ENCODE peak calls at places on chromosomes 6 and 20, in six cellular contexts. O is AG04449; V is COLO829; D is MM.1S; J is COR-L47; H is stimulated activated CD8-positive, alpha-beta memory T cell treated with anti-CD3 and anti-CD28 coated beads, Interleukin-2, amount 100 ng/mL, for 1 hour. G is an unnamed sample.

GRCh38 chr6:16555550-16555949 is 205.7 kb downstream of the ATXN1 start:
- DNase-seq in H (no peak), O (no peak), D (no peak), V (no peak), J (no peak), G (no peak)

GRCh38 chr20:50278377-50278683 is 87.7 kb downstream of the CEBPB start:
- DNase-seq in H (no peak), V (no peak), J (no peak), O (no peak), D (no peak), G (no peak)

GRCh38 chr20:22652685-22653568 is 68.6 kb upstream of the FOXA2 start:
- DNase-seq in J (no peak), V (no peak), D (no peak), O (no peak), H (no peak), G (no peak)

GRCh38 chr6:142377112-142377848 is 75.5 kb downstream of the ADGRG6 start:
- DNase-seq in D (no peak), V (no peak), J (peak; percentile 14), H (no peak), O (no peak), G (peak; percentile 85)

GRCh38 chr6:139017227-139017626 is 11.3 kb upstream of the ABRACL start:
- DNase-seq in O (no peak), J (no peak), D (no peak), V (no peak), H (no peak), G (no peak)

GRCh38 chr6:140956567-140957306 is 1176.0 kb upstream of the GJE1 start:
- DNase-seq in V (no peak), H (no peak), D (no peak), J (peak; percentile 87), O (no peak), G (peak; percentile 94)

GRCh38 chr6:11427827-11428245 is 109.7 kb upstream of the TMEM170B start:
- DNase-seq in V (peak; percentile 61), D (no peak), J (no peak), O (no peak), H (no peak), G (no peak)

GRCh38 chr20:3121271-3121911 is 36.9 kb upstream of the AVP start:
- DNase-seq in D (no peak), H (no peak), J (no peak), O (no peak), V (no peak), G (no peak)

GRCh38 chr6:166553563-166554271 is 32.8 kb downstream of the RAMACL start:
- DNase-seq in H (no peak), O (peak; percentile 65), J (no peak), V (no peak), D (no peak), G (no peak)

GRCh38 chr6:138765896-138766487 is 7.6 kb upstream of the CCDC28A start:
- DNase-seq in O (no peak), H (no peak), V (peak; percentile 45), J (peak; percentile 1), D (peak; percentile 61), G (peak; percentile 52)

GRCh38 chr20:51661609-51662178 is 106.5 kb downstream of the ATP9A start:
- DNase-seq in H (no peak), J (no peak), O (no peak), D (no peak), V (peak; percentile 37), G (no peak)

GRCh38 chr6:3808759-3809514 is 40.2 kb upstream of the FAM50B start:
- DNase-seq in V (peak; percentile 85), J (no peak), D (no peak), H (no peak), O (peak; percentile 42), G (no peak)

GRCh38 chr6:156777866-156778614 is 862 bp downstream of the ARID1B start:
- DNase-seq in O (no peak), V (no peak), H (peak; percentile 32), J (peak; percentile 30), D (peak; percentile 15), G (peak; percentile 61)

GRCh38 chr20:32325706-32326506 is 32.2 kb upstream of the ASXL1 start:
- DNase-seq in J (no peak), D (no peak), O (no peak), V (no peak), H (no peak), G (peak; percentile 87)

GRCh38 chr6:107956586-107957164 is 1.3 kb downstream of the SEC63 start:
- DNase-seq in V (no peak), H (no peak), J (no peak), O (no peak), D (no peak), G (no peak)

GRCh38 chr20:62914970-62915457 is 11.3 kb downstream of the DIDO1 start:
- DNase-seq in J (no peak), H (no peak), D (no peak), V (peak; percentile 82), O (no peak), G (peak; percentile 47)

GRCh38 chr20:32622585-32623468 is 37.7 kb upstream of the NOL4L start:
- DNase-seq in O (no peak), D (no peak), V (no peak), H (no peak), J (no peak), G (no peak)

GRCh38 chr6:112149236-112149635 is 61.8 kb downstream of the FAM229B start:
- DNase-seq in O (no peak), H (no peak), J (no peak), D (no peak), V (no peak), G (no peak)

GRCh38 chr6:89007209-89008001 is 44.0 kb upstream of the RNGTT start:
- DNase-seq in H (no peak), D (no peak), V (no peak), J (no peak), O (no peak), G (peak; percentile 36)

GRCh38 chr20:13322198-13322597 is 101.1 kb downstream of the ISM1 start:
- DNase-seq in H (no peak), O (no peak), J (no peak), D (no peak), V (no peak), G (no peak)

GRCh38 chr20:36854343-36855240 is 21.3 kb upstream of the TLDC2 start:
- DNase-seq in J (no peak), H (no peak), D (no peak), V (no peak), O (no peak), G (no peak)

GRCh38 chr6:110664933-110665332 is 150.3 kb downstream of the CDK19 start:
- DNase-seq in V (no peak), D (no peak), H (no peak), J (no peak), O (peak; percentile 7), G (no peak)

GRCh38 chr6:31356946-31357466 is at the start of gene HLA-B:
- DNase-seq in D (peak; percentile 90), V (peak; percentile 74), H (peak; percentile 66), J (no peak), O (peak; percentile 29), G (peak; percentile 6)

G was measured in NCI-H345.